ENCODE peak calls at places on chromosomes 6 and 20, in five cellular contexts. One of them, this sample, is unnamed. For H3K4me1 and H3K36me3, the result is how much of the 10 kb centered on the place peaks cover.

GRCh38 chr6:5214570-5215052 is 46.1 kb downstream of the LYRM4 start:
- DNase-seq in pancreas: no peak
- DNase-seq in tibial artery: peak
- DNase-seq in heart left ventricle: no peak
- DNase-seq in vagina: no peak
- DNase-seq in this sample: no peak

GRCh38 chr20:21251278-21251677 is 51.9 kb upstream of the XRN2 start:
- DNase-seq in pancreas: no peak
- DNase-seq in tibial artery: no peak
- DNase-seq in heart left ventricle: no peak
- DNase-seq in vagina: no peak
- DNase-seq in this sample: no peak

GRCh38 chr6:154466139-154466538 is 44.3 kb downstream of the CNKSR3 start:
- DNase-seq in pancreas: no peak
- DNase-seq in tibial artery: no peak
- DNase-seq in heart left ventricle: no peak
- DNase-seq in vagina: no peak
- DNase-seq in this sample: no peak

GRCh38 chr6:79810878-79811277 is 136.5 kb downstream of the ELOVL4 start:
- DNase-seq in pancreas: no peak
- DNase-seq in tibial artery: no peak
- DNase-seq in heart left ventricle: no peak
- DNase-seq in vagina: no peak
- DNase-seq in this sample: no peak

GRCh38 chr6:166192557-166192956 is 24.9 kb upstream of the TBXT start:
- DNase-seq in pancreas: no peak
- DNase-seq in tibial artery: no peak
- DNase-seq in heart left ventricle: no peak
- DNase-seq in vagina: no peak
- DNase-seq in this sample: no peak

GRCh38 chr6:47308674-47309325 is 905 bp downstream of the TNFRSF21 start:
- DNase-seq in pancreas: peak
- DNase-seq in tibial artery: no peak
- DNase-seq in heart left ventricle: peak
- DNase-seq in vagina: no peak
- DNase-seq in this sample: peak

GRCh38 chr20:24488064-24488799 is 18.8 kb downstream of the SYNDIG1 start:
- DNase-seq in pancreas: no peak
- DNase-seq in tibial artery: no peak
- DNase-seq in heart left ventricle: no peak
- DNase-seq in vagina: no peak
- DNase-seq in this sample: no peak

GRCh38 chr6:30396833-30397479 is 52.0 kb downstream of the RPP21 start:
- DNase-seq in pancreas: peak
- DNase-seq in tibial artery: peak
- DNase-seq in heart left ventricle: peak
- DNase-seq in vagina: no peak
- DNase-seq in this sample: peak

GRCh38 chr6:56021943-56022342 is 146.6 kb upstream of the BMP5 start:
- DNase-seq in pancreas: no peak
- DNase-seq in tibial artery: no peak
- DNase-seq in heart left ventricle: no peak
- DNase-seq in vagina: no peak
- DNase-seq in this sample: no peak

GRCh38 chr6:150987371-150987828 is 121.9 kb downstream of the MTHFD1L start:
- DNase-seq in pancreas: no peak
- DNase-seq in tibial artery: no peak
- DNase-seq in heart left ventricle: no peak
- DNase-seq in vagina: peak
- DNase-seq in this sample: no peak

GRCh38 chr6:341914-342831 is 49.4 kb upstream of the IRF4 start:
- DNase-seq in pancreas: no peak
- DNase-seq in tibial artery: no peak
- DNase-seq in heart left ventricle: no peak
- DNase-seq in vagina: no peak
- DNase-seq in this sample: peak

GRCh38 chr6:23343610-23344306 is 774.4 kb downstream of the HDGFL1 start:
- DNase-seq in pancreas: no peak
- DNase-seq in tibial artery: no peak
- DNase-seq in heart left ventricle: no peak
- DNase-seq in vagina: no peak
- DNase-seq in this sample: no peak

GRCh38 chr6:35084511-35085203 is 56.5 kb downstream of the TCP11 start:
- DNase-seq in pancreas: no peak
- DNase-seq in tibial artery: peak
- DNase-seq in heart left ventricle: no peak
- DNase-seq in vagina: peak
- DNase-seq in this sample: peak

GRCh38 chr20:23152308-23152892 is 66.3 kb upstream of the CD93 start:
- DNase-seq in pancreas: no peak
- DNase-seq in tibial artery: peak
- DNase-seq in heart left ventricle: peak
- DNase-seq in vagina: peak
- DNase-seq in this sample: peak

GRCh38 chr20:21105429-21106170 is 558 bp downstream of the LINC00237 start:
- DNase-seq in pancreas: no peak
- DNase-seq in tibial artery: no peak
- DNase-seq in heart left ventricle: no peak
- DNase-seq in vagina: no peak
- DNase-seq in this sample: no peak

GRCh38 chr6:150409576-150410066 is 40.8 kb downstream of the IYD start:
- DNase-seq in pancreas: peak
- DNase-seq in tibial artery: peak
- DNase-seq in heart left ventricle: peak
- DNase-seq in vagina: no peak
- DNase-seq in this sample: peak

GRCh38 chr6:163998496-163998895 is 584.0 kb downstream of the QKI start:
- DNase-seq in pancreas: no peak
- DNase-seq in tibial artery: no peak
- DNase-seq in heart left ventricle: no peak
- DNase-seq in vagina: peak
- DNase-seq in this sample: no peak

GRCh38 chr6:41200296-41200900 is 551 bp downstream of the TREML2 start:
- DNase-seq in pancreas: no peak
- DNase-seq in tibial artery: no peak
- DNase-seq in heart left ventricle: no peak
- DNase-seq in vagina: peak
- DNase-seq in this sample: peak

GRCh38 chr20:42506397-42506796 is 683.3 kb downstream of the PTPRT start:
- DNase-seq in pancreas: no peak
- DNase-seq in tibial artery: no peak
- DNase-seq in heart left ventricle: no peak
- DNase-seq in vagina: no peak
- DNase-seq in this sample: no peak

GRCh38 chr6:133964052-133964451 is 11.0 kb downstream of the TBPL1 start:
- DNase-seq in pancreas: no peak
- DNase-seq in tibial artery: no peak
- DNase-seq in heart left ventricle: no peak
- DNase-seq in vagina: no peak
- DNase-seq in this sample: no peak

GRCh38 chr6:47207261-47207660 is 102.4 kb downstream of the TNFRSF21 start:
- DNase-seq in pancreas: no peak
- DNase-seq in tibial artery: no peak
- DNase-seq in heart left ventricle: no peak
- DNase-seq in vagina: no peak
- DNase-seq in this sample: no peak

GRCh38 chr6:167770291-167770955 is 56.3 kb upstream of the AFDN start:
- DNase-seq in pancreas: no peak
- DNase-seq in tibial artery: no peak
- DNase-seq in heart left ventricle: no peak
- DNase-seq in vagina: no peak
- DNase-seq in this sample: no peak

GRCh38 chr20:17960927-17961599 is 7.5 kb downstream of the SNX5 start:
- DNase-seq in pancreas: no peak
- DNase-seq in tibial artery: no peak
- DNase-seq in heart left ventricle: no peak
- DNase-seq in vagina: no peak
- DNase-seq in this sample: peak

GRCh38 chr6:138402833-138403187 is 1.2 kb upstream of the HEBP2 start:
- DNase-seq in pancreas: no peak
- DNase-seq in tibial artery: no peak
- DNase-seq in heart left ventricle: no peak
- DNase-seq in vagina: no peak
- DNase-seq in this sample: no peak

GRCh38 chr6:150751296-150751695 is 114.2 kb upstream of the MTHFD1L start:
- DNase-seq in pancreas: no peak
- DNase-seq in tibial artery: no peak
- DNase-seq in heart left ventricle: no peak
- DNase-seq in vagina: no peak
- DNase-seq in this sample: no peak

GRCh38 chr20:24337074-24337473 is 132.4 kb upstream of the SYNDIG1 start:
- DNase-seq in pancreas: no peak
- DNase-seq in tibial artery: no peak
- DNase-seq in heart left ventricle: no peak
- DNase-seq in vagina: no peak
- DNase-seq in this sample: no peak

GRCh38 chr6:16766836-16767745 is 5.8 kb upstream of the ATXN1 start:
- DNase-seq in pancreas: no peak
- DNase-seq in tibial artery: no peak
- DNase-seq in heart left ventricle: no peak
- DNase-seq in vagina: no peak
- DNase-seq in this sample: no peak
- H3K4me1 ChIP-seq in pancreas: under half
- H3K4me1 ChIP-seq in tibial artery: half or more
- H3K4me1 ChIP-seq in heart left ventricle: under half
- H3K4me1 ChIP-seq in vagina: under half
- H3K4me1 ChIP-seq in this sample: under half

GRCh38 chr6:26613717-26614683 is 17.2 kb downstream of the ABT1 start:
- DNase-seq in pancreas: no peak
- DNase-seq in tibial artery: no peak
- DNase-seq in heart left ventricle: no peak
- DNase-seq in vagina: no peak
- DNase-seq in this sample: no peak
- TF ChIP-seq CTCF in pancreas: no peak
- TF ChIP-seq CTCF in tibial artery: no peak
- TF ChIP-seq CTCF in heart left ventricle: no peak
- TF ChIP-seq CTCF in vagina: no peak
- TF ChIP-seq CTCF in this sample: no peak

DNA sequence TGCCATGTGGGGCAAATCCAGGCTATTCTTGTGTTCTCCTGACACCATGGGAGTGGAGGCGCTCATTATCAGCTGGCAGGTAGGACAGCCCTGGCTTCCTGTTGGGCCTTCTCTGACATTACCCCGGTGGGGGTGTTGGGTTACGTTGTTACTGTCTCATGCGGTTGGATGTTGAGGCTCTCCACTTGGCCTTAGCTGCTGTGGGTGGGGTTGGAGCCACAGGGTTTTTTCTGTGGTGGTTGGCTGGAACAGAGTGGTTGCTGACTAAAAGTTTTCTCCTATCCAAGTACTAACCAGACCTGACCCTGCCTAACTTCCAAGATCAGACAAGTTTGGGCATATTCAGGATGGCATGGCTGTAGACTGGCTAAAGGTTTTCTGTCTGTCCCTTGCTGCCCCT is 20.2 kb downstream of the RIPK1 start:
- DNase-seq in pancreas: no peak
- DNase-seq in tibial artery: no peak
- DNase-seq in heart left ventricle: no peak
- DNase-seq in vagina: no peak
- DNase-seq in this sample: no peak
- H3K36me3 ChIP-seq in pancreas: under half
- H3K36me3 ChIP-seq in tibial artery: under half
- H3K36me3 ChIP-seq in heart left ventricle: under half
- H3K36me3 ChIP-seq in vagina: under half
- H3K36me3 ChIP-seq in this sample: under half

GRCh38 chr6:3397229-3398164 is 59.4 kb downstream of the SLC22A23 start:
- DNase-seq in pancreas: no peak
- DNase-seq in tibial artery: no peak
- DNase-seq in heart left ventricle: no peak
- DNase-seq in vagina: no peak
- DNase-seq in this sample: peak

GRCh38 chr6:3398755-3399671 is 57.8 kb downstream of the SLC22A23 start:
- DNase-seq in pancreas: no peak
- DNase-seq in tibial artery: no peak
- DNase-seq in heart left ventricle: no peak
- DNase-seq in vagina: no peak
- DNase-seq in this sample: no peak

GRCh38 chr6:3398165-3398562 is 58.7 kb downstream of the SLC22A23 start:
- DNase-seq in pancreas: no peak
- DNase-seq in tibial artery: no peak
- DNase-seq in heart left ventricle: no peak
- DNase-seq in vagina: no peak
- DNase-seq in this sample: no peak

GRCh38 chr6:3402310-3403243 is 54.3 kb downstream of the SLC22A23 start:
- DNase-seq in pancreas: no peak
- DNase-seq in tibial artery: no peak
- DNase-seq in heart left ventricle: no peak
- DNase-seq in vagina: no peak
- DNase-seq in this sample: no peak

GRCh38 chr6:3400162-3400561 is 56.7 kb downstream of the SLC22A23 start:
- DNase-seq in pancreas: no peak
- DNase-seq in tibial artery: no peak
- DNase-seq in heart left ventricle: no peak
- DNase-seq in vagina: no peak
- DNase-seq in this sample: no peak
- H3K4me1 ChIP-seq in pancreas: half or more
- H3K4me1 ChIP-seq in tibial artery: under half
- H3K4me1 ChIP-seq in heart left ventricle: under half
- H3K4me1 ChIP-seq in vagina: under half
- H3K4me1 ChIP-seq in this sample: under half

This sample was measured in Peyer's patch.